ENCODE peak calls at places on chromosomes 6 and 20, in four cellular contexts. D, B, W and E are unnamed samples. For H3K9me3, the result is how much of the 10 kb centered on the place peaks cover.

GRCh38 chr20:25220021-25220730 is 24.7 kb downstream of the ENTPD6 start:
- DNase-seq in W (peak), D (no peak), B (no peak), E (no peak)

GRCh38 chr20:20531283-20531682 is 163.4 kb downstream of the INSM1 start:
- DNase-seq in W (no peak), B (no peak), D (no peak), E (no peak)

GRCh38 chr20:64107736-64108457 is 532 bp upstream of the NPBWR2 start:
- DNase-seq in B (no peak), W (no peak), D (no peak), E (no peak)

GRCh38 chr6:90086517-90086916 is 192.2 kb downstream of the GJA10 start:
- DNase-seq in W (no peak), B (peak), D (no peak), E (no peak)

GRCh38 chr6:11525468-11526155 is 11.9 kb upstream of the TMEM170B start:
- DNase-seq in D (peak), B (no peak), W (no peak), E (no peak)

GRCh38 chr20:48635791-48636267 is 192.0 kb downstream of the PREX1 start:
- DNase-seq in W (peak), D (peak), B (peak), E (peak)

GRCh38 chr20:10984294-10984693 is 310.5 kb upstream of the JAG1 start:
- DNase-seq in B (no peak), W (no peak), D (no peak), E (no peak)

GRCh38 chr6:13396241-13396792 is 68.0 kb upstream of the TBC1D7 start:
- DNase-seq in W (no peak), B (no peak), D (no peak), E (no peak)

GRCh38 chr6:101666256-101666655 is 272.7 kb downstream of the GRIK2 start:
- DNase-seq in D (peak), W (peak), B (peak), E (no peak)

GRCh38 chr6:32664827-32665362 is 1.6 kb downstream of the HLA-DQB1 start:
- DNase-seq in W (peak), B (no peak), D (no peak), E (no peak)

GRCh38 chr6:2688416-2689064 is 62.2 kb downstream of the MYLK4 start:
- DNase-seq in D (peak), B (no peak), W (no peak), E (no peak)

GRCh38 chr6:138572200-138572875 is 73.0 kb upstream of the NHSL1 start:
- DNase-seq in D (peak), W (peak), B (no peak), E (no peak)

GRCh38 chr6:32700391-32701040 is 34.1 kb upstream of the HLA-DQB1 start:
- DNase-seq in D (peak), W (peak), B (peak), E (peak)

GRCh38 chr6:133040025-133040838 is 200.9 kb upstream of the EYA4 start:
- DNase-seq in W (peak), D (peak), B (peak), E (peak)

GRCh38 chr6:166058064-166058739 is 109.4 kb downstream of the TBXT start:
- DNase-seq in D (no peak), W (no peak), B (no peak), E (no peak)

GRCh38 chr6:28816909-28817807 is 106.6 kb downstream of the TRIM27 start:
- DNase-seq in D (peak), B (no peak), W (peak), E (no peak)

DNA sequence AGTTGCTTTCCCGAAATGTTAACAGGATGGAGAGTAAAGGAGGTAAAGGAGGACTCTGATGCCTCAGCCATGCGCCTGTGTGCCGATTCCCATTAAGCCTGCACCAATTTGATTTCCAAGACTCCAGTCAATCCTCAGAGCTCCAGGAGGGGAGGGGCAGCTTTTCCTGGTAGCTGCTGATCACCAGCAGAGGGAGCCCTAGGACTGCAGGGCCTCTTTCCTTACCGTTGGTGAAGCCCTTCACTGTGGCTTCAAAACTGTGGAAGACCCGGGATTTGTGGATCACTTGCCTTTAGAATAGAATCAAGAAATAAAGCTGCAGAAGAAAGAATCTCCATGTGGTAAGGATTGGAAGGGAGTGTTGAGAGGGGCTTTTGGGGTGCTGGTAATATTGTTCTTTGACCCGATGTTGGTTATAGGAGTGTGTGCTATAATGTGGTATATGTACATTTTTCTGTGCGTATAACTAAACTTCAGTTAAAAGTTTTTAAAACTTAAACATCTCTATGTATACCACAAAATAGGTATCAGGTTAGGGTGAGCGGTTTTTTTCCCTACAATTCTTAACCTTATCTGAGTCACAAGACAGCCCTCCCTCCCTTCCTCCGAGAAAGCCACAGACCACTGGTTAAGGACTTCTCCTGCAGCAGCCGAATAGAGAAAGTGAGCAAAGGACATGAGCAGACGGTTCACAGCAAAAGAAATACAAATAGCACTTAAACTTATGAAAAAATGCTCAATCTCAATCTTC is 6.9 kb upstream of the OSER1 start:
- DNase-seq in D (peak), B (peak), W (peak), E (peak)
- H2AFZ ChIP-seq in D (no peak), B (no peak), W (no peak), E (no peak)

GRCh38 chr20:15937179-15937578 is 636.1 kb downstream of the KIF16B start:
- DNase-seq in W (peak), D (no peak), B (no peak), E (no peak)
- H3K9me3 ChIP-seq in W (under half), D (under half), B (under half), E (under half)

GRCh38 chr6:104486003-104486402 is 373.7 kb downstream of the HACE1 start:
- DNase-seq in D (no peak), B (no peak), W (no peak), E (no peak)
- TF ChIP-seq EZH2 in D (no peak), B (no peak), W (no peak), E (no peak)

GRCh38 chr6:44298055-44298803 is 14.9 kb downstream of the AARS2 start:
- DNase-seq in B (no peak), W (no peak), D (no peak), E (no peak)
- H2AFZ ChIP-seq in B (no peak), W (no peak), D (no peak), E (no peak)